ENCODE peak calls at places on chromosomes 12 and 14, in seven cellular contexts. K is lower leg skin, E is erythroblast, H is A549, V is ovary, R is adrenal gland, O is H1. U is an unnamed sample.
A peak's percentile ranks its signal among the peaks of the same experiment; 100 is the strongest.

GRCh38 chr14:99236386-99237133 is 35.4 kb downstream of the BCL11B start:
- DNase-seq in K (no peak), E (no peak), H (no peak), V (no peak), R (no peak), O (no peak), U (no peak)

GRCh38 chr12:127829974-127830543 is 436.9 kb upstream of the TMEM132C start:
- DNase-seq in K (no peak), E (no peak), H (no peak), V (no peak), R (no peak), O (no peak), U (no peak)

GRCh38 chr12:124804011-124804621 is 59.5 kb downstream of the SCARB1 start:
- DNase-seq in K (peak; percentile 28), E (peak; percentile 24), H (peak; percentile 58), V (no peak), R (peak; percentile 87), O (no peak), U (no peak)

GRCh38 chr12:51589060-51589459 is 2.0 kb upstream of the SCN8A start:
- DNase-seq in K (no peak), E (no peak), H (no peak), V (no peak), R (no peak), O (no peak), U (no peak)

GRCh38 chr14:23539209-23539866 is 12.2 kb downstream of the ZFHX2 start:
- DNase-seq in K (no peak), E (peak; percentile 64), H (peak; percentile 61), V (peak; percentile 40), R (no peak), O (no peak), U (no peak)

GRCh38 chr12:64968989-64969819 is 144.8 kb downstream of the TBC1D30 start:
- DNase-seq in K (no peak), E (no peak), H (peak; percentile 25), V (no peak), R (no peak), O (no peak), U (no peak)

GRCh38 chr14:99807413-99808132 is 14.4 kb downstream of the EML1 start:
- DNase-seq in K (no peak), E (no peak), H (peak; percentile 50), V (no peak), R (no peak), O (no peak), U (no peak)

GRCh38 chr14:93655078-93655750 is 133.1 kb downstream of the PRIMA1 start:
- DNase-seq in K (no peak), E (peak; percentile 61), H (peak; percentile 22), V (no peak), R (no peak), O (no peak), U (no peak)

GRCh38 chr12:15928870-15929571 is 17.9 kb downstream of the DERA start:
- DNase-seq in K (no peak), E (no peak), H (no peak), V (no peak), R (no peak), O (no peak), U (no peak)

GRCh38 chr12:93333828-93334227 is 43.9 kb upstream of the NUDT4 start:
- DNase-seq in K (no peak), E (peak; percentile 61), H (no peak), V (no peak), R (no peak), O (no peak), U (no peak)

GRCh38 chr14:95876769-95877490 is at the start of gene TUNAR:
- DNase-seq in K (no peak), E (no peak), H (no peak), V (no peak), R (no peak), O (no peak), U (no peak)

GRCh38 chr12:48925218-48925871 is at the start of gene FKBP11:
- DNase-seq in K (peak; percentile 26), E (peak; percentile 55), H (peak; percentile 68), V (peak; percentile 57), R (peak; percentile 69), O (peak; percentile 46), U (peak; percentile 90)
- TF ChIP-seq POLR2A in K (no peak), E (no peak), H (peak; percentile 59), V (no peak), R (peak; percentile 34), O (peak; percentile 84), U (peak; percentile 65)

DNA sequence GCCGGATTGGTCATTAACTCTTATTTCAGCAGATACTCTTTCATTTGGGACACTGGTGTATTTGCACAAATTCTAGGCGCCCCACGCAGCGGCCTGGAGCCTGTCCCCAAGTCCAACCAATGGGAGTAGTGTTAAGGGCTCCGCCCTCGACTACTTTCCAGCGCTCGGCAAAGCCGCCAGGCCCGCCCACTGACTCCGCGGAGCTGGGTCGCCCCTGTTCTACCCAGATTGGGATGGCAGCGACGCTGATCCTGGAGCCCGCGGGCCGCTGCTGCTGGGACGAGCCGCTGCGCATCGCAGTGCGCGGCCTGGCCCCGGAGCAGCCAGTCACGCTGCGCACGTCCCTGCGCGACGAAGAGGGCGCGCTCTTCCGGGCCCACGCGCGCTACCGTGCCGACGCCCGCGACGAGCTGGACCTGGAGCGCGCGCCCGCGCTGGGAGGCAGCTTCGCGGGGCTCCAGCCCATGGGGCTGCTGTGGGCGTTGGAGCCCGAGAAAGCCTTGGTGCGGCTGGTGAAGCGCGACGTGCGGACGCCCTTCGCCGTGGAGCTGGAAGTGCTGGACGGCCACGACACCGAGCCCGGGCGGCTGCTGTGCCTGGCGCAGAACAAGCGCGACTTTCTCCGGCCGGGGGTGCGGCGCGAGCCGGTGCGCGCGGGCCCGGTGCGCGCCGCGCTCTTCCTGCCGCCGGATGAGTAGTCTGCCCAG is at the start of gene ACOT6:
- DNase-seq in K (peak; percentile 62), E (peak; percentile 81), H (peak; percentile 87), V (peak; percentile 73), R (peak; percentile 81), O (no peak), U (peak; percentile 78)
- TF ChIP-seq POLR2A in K (no peak), E (peak; percentile 21), H (peak; percentile 72), V (peak; percentile 28), R (peak; percentile 55), O (peak; percentile 72), U (peak; percentile 13)

DNA sequence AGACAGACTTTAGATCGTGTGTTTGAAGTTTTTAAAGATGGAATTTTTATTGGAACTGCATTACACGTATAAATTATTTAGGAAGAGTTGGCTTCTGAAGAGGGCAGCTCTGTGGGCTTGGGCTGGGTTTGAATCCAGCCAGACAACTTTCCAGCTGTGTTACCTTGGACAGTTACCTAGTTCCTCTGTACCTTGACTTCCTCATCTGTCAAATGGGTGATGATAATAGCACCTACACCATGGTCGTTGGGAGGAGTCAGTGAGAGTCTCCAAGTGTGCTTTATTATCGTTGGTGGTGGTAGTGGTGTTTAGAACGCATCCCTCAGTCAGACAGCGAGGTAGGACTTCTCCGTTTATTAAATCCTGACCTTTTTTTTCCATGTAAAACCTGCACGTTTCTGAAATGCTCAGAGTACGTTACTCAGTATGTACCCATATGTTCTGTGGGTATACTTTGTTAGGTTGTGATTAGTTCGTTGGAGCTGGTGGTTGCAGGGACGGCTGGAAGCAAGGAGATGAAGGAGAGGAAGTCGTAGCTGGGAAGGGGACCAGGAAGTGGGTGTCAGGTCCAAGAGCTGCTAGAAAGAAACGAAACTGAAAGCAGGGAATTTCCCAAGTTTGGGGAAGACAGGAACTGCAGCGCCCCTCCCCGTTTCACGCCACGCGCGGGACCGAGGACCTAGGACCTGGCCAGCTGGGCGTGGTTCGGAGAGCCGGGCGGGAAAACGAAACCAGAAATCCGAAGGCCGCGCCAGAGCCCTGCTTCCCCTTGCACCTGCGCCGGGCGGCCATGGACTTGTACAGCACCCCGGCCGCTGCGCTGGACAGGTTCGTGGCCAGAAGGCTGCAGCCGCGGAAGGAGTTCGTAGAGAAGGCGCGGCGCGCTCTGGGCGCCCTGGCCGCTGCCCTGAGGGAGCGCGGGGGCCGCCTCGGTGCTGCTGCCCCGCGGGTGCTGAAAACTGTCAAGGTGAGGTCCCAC is at the start of gene OAS3:
- DNase-seq in K (peak; percentile 85), E (peak; percentile 58), H (peak; percentile 73), V (peak; percentile 89), R (peak; percentile 90), O (no peak), U (peak; percentile 88)
- TF ChIP-seq POLR2A in K (no peak), E (no peak), H (peak; percentile 29), V (no peak), R (no peak), O (no peak), U (peak; percentile 20)

GRCh38 chr12:116556964-116557706 is 2.0 kb upstream of the MAP1LC3B2 start:
- DNase-seq in K (no peak), E (no peak), H (no peak), V (no peak), R (no peak), O (no peak), U (no peak)

GRCh38 chr12:116558280-116559079 is 701 bp upstream of the MAP1LC3B2 start:
- DNase-seq in K (no peak), E (peak; percentile 73), H (no peak), V (no peak), R (no peak), O (no peak), U (no peak)

GRCh38 chr12:116561181-116561821 is 2.1 kb downstream of the MAP1LC3B2 start:
- DNase-seq in K (no peak), E (peak; percentile 85), H (no peak), V (no peak), R (no peak), O (no peak), U (no peak)

GRCh38 chr12:116559080-116559329 is 176 bp upstream of the MAP1LC3B2 start:
- DNase-seq in K (no peak), E (no peak), H (no peak), V (no peak), R (no peak), O (no peak), U (no peak)

DNA sequence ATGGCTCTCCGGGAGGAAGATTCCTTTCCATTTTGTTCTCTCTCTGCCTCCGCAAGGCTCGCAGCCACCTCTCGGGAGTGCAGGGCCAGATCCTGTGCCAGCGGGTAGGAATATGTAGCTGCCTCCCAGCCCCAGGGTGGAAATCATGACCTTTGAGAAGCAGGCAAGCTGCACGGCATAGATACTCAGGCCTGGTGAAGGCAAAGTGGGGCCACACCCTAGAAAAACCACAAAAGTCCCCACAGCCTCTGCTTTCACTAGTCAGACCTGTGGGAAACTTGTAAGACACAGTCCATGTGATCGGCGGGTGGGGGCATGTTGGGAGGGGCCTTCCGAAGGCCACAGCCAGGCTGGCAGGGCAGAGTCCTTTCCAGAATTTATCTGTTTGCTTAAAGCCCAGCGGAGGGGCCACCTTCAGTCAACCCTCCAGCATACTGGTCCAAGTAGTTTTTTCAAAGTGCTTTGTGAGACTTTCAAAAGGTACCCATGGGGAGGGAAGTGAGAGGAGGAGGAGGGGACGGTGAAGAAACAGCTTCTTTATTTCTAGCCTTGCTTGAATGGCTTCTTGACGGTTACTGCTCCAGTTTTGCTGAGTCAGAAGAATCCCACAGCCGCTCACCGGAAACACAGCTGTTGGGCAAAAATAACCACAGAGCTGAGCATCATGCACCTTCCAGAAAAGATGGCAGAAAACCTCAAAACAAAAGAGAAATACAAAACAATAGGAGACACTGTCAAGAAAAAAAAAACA is at the start of gene MAP1LC3B2:
- DNase-seq in K (peak; percentile 81), E (peak; percentile 96), H (no peak), V (no peak), R (peak; percentile 23), O (no peak), U (peak; percentile 81)
- TF ChIP-seq POLR2A in K (no peak), E (peak; percentile 70), H (no peak), V (no peak), R (no peak), O (no peak), U (no peak)